ENCODE peak calls at places on chromosomes 4 and X, in nine cellular contexts. C is left ventricle myocardium inferior; X is pancreas; E is HFFc6; Y is fibroblast of pulmonary artery; M is mucosa of descending colon; D is MCF 10A; J is cardiac muscle cell; L is CD8-positive, alpha-beta T cell. K is an unnamed sample.

GRCh38 chr4:147093206-147093605 is 147.5 kb upstream of the TTC29 start:
- DNase-seq in C (no peak), X (no peak), E (no peak), Y (no peak), M (no peak), D (no peak), J (no peak), L (no peak), K (no peak)

GRCh38 chr4:86376850-86377249 is 17.0 kb upstream of the MAPK10 start:
- DNase-seq in C (no peak), X (no peak), E (no peak), Y (no peak), M (no peak), D (no peak), J (no peak), L (no peak), K (no peak)

GRCh38 chrX:22818061-22818460 is 181.7 kb upstream of the DDX53 start:
- DNase-seq in C (no peak), X (no peak), E (no peak), Y (peak; percentile 5), M (no peak), D (no peak), J (no peak), L (no peak), K (no peak)

GRCh38 chrX:123169247-123169901 is 14.7 kb upstream of the GRIA3 start:
- DNase-seq in C (no peak), X (no peak), E (no peak), Y (no peak), M (no peak), D (no peak), J (no peak), L (no peak), K (no peak)

GRCh38 chrX:30150196-30150895 is 65.0 kb upstream of the MAGEB2 start:
- DNase-seq in C (no peak), X (no peak), E (peak; percentile 48), Y (no peak), M (no peak), D (peak; percentile 26), J (no peak), L (no peak), K (no peak)

GRCh38 chr4:116055857-116056827 is 942.7 kb upstream of the NDST4 start:
- DNase-seq in C (no peak), X (no peak), E (no peak), Y (peak; percentile 10), M (no peak), D (peak; percentile 36), J (no peak), L (no peak), K (no peak)

GRCh38 chr4:41734366-41734765 is 14.2 kb downstream of the PHOX2B start:
- DNase-seq in C (no peak), X (no peak), E (no peak), Y (no peak), M (no peak), D (peak; percentile 92), J (no peak), L (no peak), K (no peak)

GRCh38 chr4:66899422-66900065 is 645.8 kb downstream of the CENPC start:
- DNase-seq in C (no peak), X (no peak), E (no peak), Y (no peak), M (peak; percentile 34), D (no peak), J (no peak), L (no peak), K (no peak)

GRCh38 chrX:865422-865821 is 234.8 kb downstream of the SHOX start:
- DNase-seq in C (no peak), X (no peak), E (no peak), Y (no peak), M (no peak), D (no peak), J (no peak), L (no peak), K (no peak)

GRCh38 chr4:161555689-161556660 is 607.8 kb downstream of the FSTL5 start:
- DNase-seq in C (no peak), X (no peak), E (no peak), Y (peak; percentile 30), M (no peak), D (peak; percentile 61), J (no peak), L (no peak), K (no peak)

GRCh38 chr4:176964116-176964691 is 171.5 kb upstream of the VEGFC start:
- DNase-seq in C (no peak), X (no peak), E (no peak), Y (no peak), M (no peak), D (peak; percentile 59), J (no peak), L (no peak), K (no peak)

GRCh38 chrX:22366866-22367265 is 94.2 kb downstream of the CBLL2 start:
- DNase-seq in C (no peak), X (no peak), E (no peak), Y (no peak), M (no peak), D (no peak), J (no peak), L (no peak), K (no peak)

GRCh38 chrX:15849555-15849954 is 5.1 kb downstream of the AP1S2 start:
- DNase-seq in C (no peak), X (no peak), E (no peak), Y (peak; percentile 16), M (no peak), D (peak; percentile 22), J (peak; percentile 45), L (no peak), K (no peak)

GRCh38 chr4:140924761-140925392 is 168.7 kb upstream of the TBC1D9 start:
- DNase-seq in C (no peak), X (no peak), E (no peak), Y (no peak), M (no peak), D (no peak), J (no peak), L (no peak), K (no peak)

GRCh38 chr4:170990989-170991589 is 822.1 kb upstream of the GALNTL6 start:
- DNase-seq in C (no peak), X (peak; percentile 46), E (no peak), Y (no peak), M (no peak), D (peak; percentile 63), J (peak; percentile 53), L (no peak), K (no peak)
- TF ChIP-seq CTCF in C (peak; percentile 20), X (peak; percentile 45), E (no peak), Y (no peak), M (no peak), D (peak; percentile 52), J (no peak), L (no peak), K (no peak)

GRCh38 chr4:3148926-3149325 is 74.4 kb downstream of the HTT start:
- DNase-seq in C (no peak), X (no peak), E (no peak), Y (no peak), M (no peak), D (no peak), J (no peak), L (no peak), K (no peak)

DNA sequence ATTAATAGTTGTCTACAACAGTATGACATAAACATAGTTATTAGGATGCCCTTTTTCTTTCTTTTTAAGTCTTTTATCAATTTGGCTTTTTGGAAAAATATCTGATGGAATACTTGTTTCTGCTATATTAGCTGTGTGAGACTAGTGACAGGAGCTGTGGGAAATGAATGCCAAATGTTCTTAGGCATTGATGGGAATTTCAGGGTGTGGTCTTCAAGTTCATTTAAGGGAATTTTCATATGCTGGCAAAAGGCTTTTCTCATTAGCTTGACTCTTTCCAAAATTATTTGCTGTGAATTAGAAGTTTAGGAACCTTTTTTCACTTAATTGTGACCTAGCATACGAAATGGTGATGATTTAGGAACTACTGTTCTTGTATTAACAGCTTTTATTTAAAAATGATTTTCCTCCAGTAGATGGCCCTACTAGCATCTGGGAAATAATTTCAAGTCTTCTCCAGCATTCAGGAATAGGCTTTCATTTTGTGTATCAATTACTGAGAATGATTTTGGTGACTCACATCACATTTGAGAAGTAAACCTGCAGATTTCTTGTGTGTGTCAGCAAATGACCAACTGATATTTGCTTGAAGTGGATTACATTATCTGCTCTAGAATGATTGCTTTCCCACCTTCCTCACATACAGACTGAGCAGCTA is 70.9 kb downstream of the HTT start:
- DNase-seq in C (no peak), X (no peak), E (peak; percentile 14), Y (peak; percentile 33), M (no peak), D (no peak), J (peak; percentile 15), L (no peak), K (no peak)
- TF ChIP-seq CTCF in C (peak; percentile 27), X (no peak), E (peak; percentile 58), Y (peak; percentile 27), M (no peak), D (no peak), J (no peak), L (no peak), K (no peak)

GRCh38 chr4:39029752-39030694 is 2.2 kb downstream of the TMEM156 start:
- DNase-seq in C (no peak), X (no peak), E (no peak), Y (no peak), M (no peak), D (no peak), J (no peak), L (no peak), K (no peak)

GRCh38 chr4:39026096-39026495 is 6.1 kb downstream of the TMEM156 start:
- DNase-seq in C (no peak), X (no peak), E (no peak), Y (no peak), M (no peak), D (no peak), J (no peak), L (no peak), K (no peak)

GRCh38 chr4:39025552-39026085 is 6.6 kb downstream of the TMEM156 start:
- DNase-seq in C (no peak), X (no peak), E (no peak), Y (peak; percentile 89), M (no peak), D (peak; percentile 59), J (no peak), L (no peak), K (no peak)

GRCh38 chr4:39032218-39033085 is at the start of gene TMEM156:
- DNase-seq in C (no peak), X (no peak), E (no peak), Y (peak; percentile 64), M (no peak), D (peak; percentile 59), J (no peak), L (no peak), K (no peak)

DNA sequence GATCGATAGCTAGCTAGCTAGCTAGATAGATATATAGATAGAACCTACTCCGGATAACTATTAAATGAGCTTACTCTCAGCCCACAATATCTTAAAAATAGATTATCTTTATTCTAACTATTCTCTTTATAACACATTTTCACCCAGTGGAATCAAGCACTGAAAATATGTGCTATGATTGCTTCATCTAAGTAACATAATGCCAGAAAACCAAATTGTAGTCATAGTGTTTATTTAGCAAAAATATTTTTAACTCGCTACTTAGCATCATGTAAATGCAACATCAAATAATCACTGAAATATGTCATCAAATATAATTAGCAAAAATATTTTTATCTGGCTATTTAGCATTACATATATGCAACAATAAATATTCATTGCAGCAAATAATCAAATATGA is 1.5 kb downstream of the TMEM156 start:
- DNase-seq in C (no peak), X (no peak), E (no peak), Y (peak; percentile 44), M (no peak), D (no peak), J (no peak), L (no peak), K (no peak)
- TF ChIP-seq CTCF in C (no peak), X (no peak), E (no peak), Y (no peak), M (no peak), D (no peak), J (no peak), L (no peak), K (no peak)

GRCh38 chr4:167890226-167890625 is 202.1 kb upstream of the ANXA10 start:
- DNase-seq in C (no peak), X (no peak), E (no peak), Y (no peak), M (no peak), D (peak; percentile 23), J (no peak), L (no peak), K (no peak)
- TF ChIP-seq CTCF in C (no peak), X (no peak), E (no peak), Y (no peak), M (no peak), D (no peak), J (no peak), L (no peak), K (no peak)